ENCODE peak calls at places on chromosomes 6 and 20, in five cellular contexts. Q is cardiac muscle cell; P is sigmoid colon; M is CD4-positive, alpha-beta T cell; D is tibial nerve. N is an unnamed sample.

GRCh38 chr6:35703554-35703953 is 14.8 kb upstream of the FKBP5 start:
- DNase-seq in Q (no peak), P (peak; percentile 36), M (no peak), D (no peak), N (no peak)

GRCh38 chr6:154567695-154568220 is 57.3 kb upstream of the CNKSR3 start:
- DNase-seq in Q (no peak), P (no peak), M (no peak), D (no peak), N (no peak)

GRCh38 chr6:66153247-66153646 is 446.2 kb upstream of the EYS start:
- DNase-seq in Q (no peak), P (no peak), M (no peak), D (no peak), N (no peak)

GRCh38 chr20:18548465-18548864 is 18.8 kb upstream of the SMIM26 start:
- DNase-seq in Q (no peak), P (no peak), M (no peak), D (no peak), N (no peak)

GRCh38 chr6:105459049-105459448 is 56.2 kb upstream of the PREP start:
- DNase-seq in Q (no peak), P (no peak), M (no peak), D (no peak), N (no peak)

GRCh38 chr6:30074331-30075093 is 1.1 kb downstream of the RNF39 start:
- DNase-seq in Q (no peak), P (no peak), M (no peak), D (no peak), N (no peak)

GRCh38 chr20:8912731-8913130 is 156.2 kb upstream of the PLCB4 start:
- DNase-seq in Q (no peak), P (no peak), M (no peak), D (no peak), N (no peak)

GRCh38 chr20:460707-461106 is 1.6 kb downstream of the TBC1D20 start:
- DNase-seq in Q (no peak), P (no peak), M (no peak), D (no peak), N (no peak)

GRCh38 chr6:26571592-26572296 is 25.0 kb upstream of the ABT1 start:
- DNase-seq in Q (peak; percentile 72), P (no peak), M (no peak), D (no peak), N (no peak)

GRCh38 chr6:143332153-143332845 is 118.2 kb downstream of the ADAT2 start:
- DNase-seq in Q (no peak), P (no peak), M (no peak), D (no peak), N (no peak)

GRCh38 chr6:53715434-53715833 is 49.9 kb upstream of the KLHL31 start:
- DNase-seq in Q (no peak), P (no peak), M (no peak), D (no peak), N (no peak)

GRCh38 chr6:154232013-154232920 is 124.3 kb downstream of the IPCEF1 start:
- DNase-seq in Q (no peak), P (no peak), M (no peak), D (no peak), N (no peak)

GRCh38 chr6:56683882-56684281 is 41.2 kb upstream of the DST start:
- DNase-seq in Q (no peak), P (no peak), M (no peak), D (no peak), N (no peak)

GRCh38 chr6:63804381-63804956 is 168.9 kb downstream of the PHF3 start:
- DNase-seq in Q (no peak), P (no peak), M (no peak), D (no peak), N (no peak)

GRCh38 chr6:4941782-4942672 is 61.8 kb downstream of the RPP40 start:
- DNase-seq in Q (no peak), P (no peak), M (peak; percentile 6), D (no peak), N (no peak)

GRCh38 chr6:146361367-146361924 is 182.2 kb upstream of the RAB32 start:
- DNase-seq in Q (no peak), P (no peak), M (no peak), D (no peak), N (no peak)

GRCh38 chr6:30885999-30886896 is 1.9 kb downstream of the DDR1 start:
- DNase-seq in Q (peak; percentile 19), P (peak; percentile 89), M (peak; percentile 44), D (no peak), N (peak; percentile 84)

GRCh38 chr20:47181056-47181862 is 175.2 kb downstream of the ZMYND8 start:
- DNase-seq in Q (no peak), P (no peak), M (no peak), D (no peak), N (no peak)

GRCh38 chr20:25310268-25310920 is 62.5 kb downstream of the PYGB start:
- DNase-seq in Q (peak; percentile 47), P (peak; percentile 85), M (peak; percentile 42), D (peak; percentile 41), N (no peak)

GRCh38 chr20:11195899-11196558 is 522.2 kb upstream of the JAG1 start:
- DNase-seq in Q (peak; percentile 31), P (no peak), M (no peak), D (no peak), N (no peak)

GRCh38 chr20:33554914-33555420 is 65.1 kb downstream of the CBFA2T2 start:
- DNase-seq in Q (peak; percentile 75), P (no peak), M (peak; percentile 9), D (no peak), N (no peak)

GRCh38 chr6:167153523-167153959 is 4.2 kb downstream of the GPR31 start:
- DNase-seq in Q (no peak), P (no peak), M (no peak), D (no peak), N (no peak)

GRCh38 chr6:135832186-135832585 is 19.3 kb upstream of the PDE7B start:
- DNase-seq in Q (no peak), P (no peak), M (no peak), D (no peak), N (no peak)

GRCh38 chr6:5730586-5731263 is 276.0 kb downstream of the NRN1 start:
- DNase-seq in Q (no peak), P (no peak), M (no peak), D (no peak), N (no peak)

GRCh38 chr6:88494401-88495140 is 328.4 kb upstream of the CNR1 start:
- DNase-seq in Q (no peak), P (no peak), M (no peak), D (no peak), N (no peak)

GRCh38 chr20:8242066-8242465 is 110.0 kb downstream of the PLCB1 start:
- DNase-seq in Q (no peak), P (no peak), M (no peak), D (no peak), N (no peak)

GRCh38 chr20:38883981-38884733 is 42.1 kb upstream of the FAM83D start:
- DNase-seq in Q (no peak), P (no peak), M (no peak), D (no peak), N (no peak)

GRCh38 chr6:53862517-53863457 is 68.0 kb downstream of the LRRC1 start:
- DNase-seq in Q (no peak), P (peak; percentile 70), M (no peak), D (no peak), N (no peak)

GRCh38 chr6:169592558-169592957 is 109.3 kb downstream of the WDR27 start:
- DNase-seq in Q (no peak), P (no peak), M (no peak), D (no peak), N (no peak)

GRCh38 chr6:130431346-130431745 is 65.5 kb downstream of the TMEM200A start:
- DNase-seq in Q (no peak), P (no peak), M (no peak), D (no peak), N (no peak)

GRCh38 chr20:13276945-13277582 is 56.0 kb downstream of the ISM1 start:
- DNase-seq in Q (no peak), P (no peak), M (no peak), D (no peak), N (no peak)

GRCh38 chr6:33744001-33744848 is 2.5 kb downstream of the IP6K3 start:
- DNase-seq in Q (peak; percentile 79), P (peak; percentile 86), M (peak; percentile 64), D (peak; percentile 49), N (peak; percentile 93)

GRCh38 chr6:33746651-33747100 is at the start of gene IP6K3:
- DNase-seq in Q (peak; percentile 61), P (peak; percentile 86), M (no peak), D (no peak), N (peak; percentile 97)

GRCh38 chr6:33744895-33745546 is 1.7 kb downstream of the IP6K3 start:
- DNase-seq in Q (no peak), P (peak; percentile 94), M (no peak), D (no peak), N (peak; percentile 86)

GRCh38 chr6:33746036-33746600 is 587 bp downstream of the IP6K3 start:
- DNase-seq in Q (no peak), P (peak; percentile 96), M (no peak), D (no peak), N (peak; percentile 86)

DNA sequence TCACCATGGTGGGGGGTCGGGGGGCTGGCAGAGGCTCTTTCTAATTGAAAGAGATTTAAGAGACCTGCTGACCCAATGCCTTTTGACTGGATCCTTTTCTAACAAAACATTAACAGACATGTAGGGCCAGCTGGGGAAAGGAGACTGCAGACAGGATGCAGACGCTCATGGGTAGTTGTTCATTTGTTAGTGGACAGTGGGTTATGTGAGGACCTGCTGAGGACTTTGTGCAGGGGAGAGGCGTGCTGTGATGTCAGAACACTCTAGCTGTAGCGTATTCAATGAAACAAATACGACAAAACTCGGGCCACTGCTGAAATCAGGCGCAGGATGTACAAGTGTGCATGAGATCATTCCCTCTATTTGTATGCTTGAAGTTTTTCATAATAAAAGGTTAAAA is 1.1 kb downstream of the IP6K3 start:
- DNase-seq in Q (no peak), P (peak; percentile 78), M (no peak), D (no peak), N (no peak)
- H3K27ac ChIP-seq in Q (peak overlapping the region; percentile 67), P (peak overlapping the region; percentile 90), M (no peak overlapping the region), D (no peak overlapping the region), N (peak overlapping the region; percentile 100)

DNA sequence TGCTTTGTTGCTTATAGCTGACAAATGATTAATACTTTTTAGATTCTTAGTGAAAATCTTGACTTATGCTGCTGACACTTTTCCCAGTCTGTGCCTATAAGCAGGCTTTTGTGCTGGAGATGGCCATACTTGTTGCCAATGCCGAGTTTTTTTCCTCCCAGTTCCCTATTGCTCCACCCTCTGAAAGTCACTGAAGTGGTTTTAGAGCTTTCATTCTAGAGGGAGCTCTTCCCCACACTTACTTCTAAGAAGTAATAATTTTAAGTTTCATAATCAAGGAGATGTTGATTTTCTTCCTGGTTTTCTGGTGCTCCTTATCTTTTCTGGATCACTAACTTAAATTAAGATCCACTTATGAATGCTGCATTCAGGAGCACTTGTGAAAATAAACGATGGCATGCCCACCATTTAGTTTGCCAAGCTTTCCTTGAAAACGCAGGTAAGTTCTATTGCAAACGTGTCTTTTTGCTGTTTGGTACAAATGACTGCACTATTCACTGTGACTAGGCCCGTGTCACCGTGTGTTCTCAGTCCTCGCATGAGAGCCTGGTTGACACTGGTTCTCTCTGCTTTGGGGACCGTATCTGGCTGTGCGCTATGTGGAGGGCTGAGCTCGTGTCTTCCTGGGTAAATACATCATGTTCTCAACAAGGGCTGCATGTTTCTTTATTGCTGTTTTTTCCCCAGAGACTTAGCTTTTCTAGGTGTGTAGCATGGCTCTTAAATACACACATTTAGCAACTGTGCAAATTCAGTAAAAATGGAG is 50.2 kb downstream of the GFRA4 start:
- DNase-seq in Q (no peak), P (no peak), M (no peak), D (no peak), N (no peak)
- TF ChIP-seq CTCF in Q (no peak), P (no peak), M (no peak), D (no peak), N (no peak)

GRCh38 chr6:13445744-13446115 is 41.7 kb downstream of the GFOD1 start:
- DNase-seq in Q (no peak), P (no peak), M (no peak), D (no peak), N (no peak)
- H3K27ac ChIP-seq in Q (peak overlapping the region; percentile 45), P (peak overlapping the region; percentile 75), M (no peak overlapping the region), D (peak overlapping the region; percentile 49), N (peak overlapping the region; percentile 61)

GRCh38 chr6:1388081-1388926 is 1.1 kb upstream of the FOXF2 start:
- DNase-seq in Q (no peak), P (no peak), M (no peak), D (no peak), N (no peak)
- TF ChIP-seq CTCF in Q (no peak), P (no peak), M (no peak), D (no peak), N (no peak)

N was measured in psoas muscle.